ENCODE peak calls at places on chromosomes 3 and 15, in six cellular contexts. O is breast epithelium, R is RCC 7860, K is ACHN, D is LNCaP clone FGC, Y is kidney epithelial cell. H is an unnamed sample.

GRCh38 chr3:2826036-2826435 is 284.1 kb downstream of the IL5RA start:
- DNase-seq in O (no peak), R (no peak), K (no peak), D (no peak), Y (no peak), H (no peak)

GRCh38 chr15:28912422-28912821 is 26.6 kb downstream of the APBA2 start:
- DNase-seq in O (no peak), R (no peak), K (no peak), D (no peak), Y (no peak), H (no peak)

GRCh38 chr3:159872374-159873109 is 116.1 kb upstream of the IL12A start:
- DNase-seq in O (no peak), R (peak; percentile 90), K (peak; percentile 84), D (peak; percentile 34), Y (no peak), H (peak; percentile 76)

GRCh38 chr15:68372291-68372811 is 59.6 kb downstream of the ITGA11 start:
- DNase-seq in O (no peak), R (no peak), K (peak; percentile 45), D (no peak), Y (no peak), H (peak; percentile 50)

GRCh38 chr15:56242576-56243116 is 1.0 kb downstream of the RFX7 start:
- DNase-seq in O (no peak), R (no peak), K (peak; percentile 13), D (no peak), Y (no peak), H (no peak)

GRCh38 chr3:90091557-90091956 is 984.1 kb downstream of the EPHA3 start:
- DNase-seq in O (no peak), R (no peak), K (peak; percentile 25), D (no peak), Y (no peak), H (peak; percentile 14)

GRCh38 chr3:186880392-186880791 is 37.9 kb downstream of the ADIPOQ start:
- DNase-seq in O (no peak), R (no peak), K (no peak), D (no peak), Y (no peak), H (no peak)

GRCh38 chr15:69156726-69157381 is 3.6 kb upstream of the GLCE start:
- DNase-seq in O (no peak), R (no peak), K (no peak), D (no peak), Y (no peak), H (no peak)

GRCh38 chr15:87045741-87046140 is 966.1 kb downstream of the AGBL1 start:
- DNase-seq in O (no peak), R (no peak), K (no peak), D (no peak), Y (no peak), H (no peak)

GRCh38 chr3:74000715-74001114 is 376.0 kb upstream of the PDZRN3 start:
- DNase-seq in O (no peak), R (no peak), K (no peak), D (no peak), Y (no peak), H (no peak)

GRCh38 chr15:49441816-49442215 is 18.8 kb downstream of the FGF7 start:
- DNase-seq in O (no peak), R (no peak), K (no peak), D (no peak), Y (no peak), H (no peak)

GRCh38 chr3:55636300-55637195 is 149.4 kb upstream of the WNT5A start:
- DNase-seq in O (no peak), R (no peak), K (no peak), D (no peak), Y (no peak), H (no peak)

GRCh38 chr3:47715928-47716327 is 65.8 kb downstream of the SMARCC1 start:
- DNase-seq in O (no peak), R (peak; percentile 50), K (peak; percentile 30), D (no peak), Y (no peak), H (peak; percentile 15)

GRCh38 chr3:123711356-123711755 is 126.5 kb upstream of the HACD2 start:
- DNase-seq in O (no peak), R (no peak), K (no peak), D (no peak), Y (no peak), H (no peak)

GRCh38 chr15:27587810-27588209 is 511.3 kb downstream of the OCA2 start:
- DNase-seq in O (no peak), R (no peak), K (no peak), D (no peak), Y (no peak), H (no peak)

GRCh38 chr3:42247576-42248027 is 18.4 kb downstream of the CCK start:
- DNase-seq in O (peak; percentile 50), R (peak; percentile 13), K (peak; percentile 53), D (peak; percentile 86), Y (no peak), H (peak; percentile 46)

GRCh38 chr3:64462203-64463120 is 225.3 kb downstream of the ADAMTS9 start:
- DNase-seq in O (no peak), R (peak; percentile 62), K (peak; percentile 30), D (no peak), Y (peak; percentile 43), H (no peak)

GRCh38 chr3:167691366-167691765 is 37.6 kb upstream of the WDR49 start:
- DNase-seq in O (no peak), R (no peak), K (no peak), D (no peak), Y (no peak), H (no peak)

GRCh38 chr15:99249270-99249817 is at the start of gene TTC23:
- DNase-seq in O (peak; percentile 29), R (peak; percentile 77), K (peak; percentile 88), D (no peak), Y (peak; percentile 81), H (peak; percentile 81)

GRCh38 chr3:70108546-70108945 is 109.0 kb downstream of the SAMMSON start:
- DNase-seq in O (no peak), R (no peak), K (no peak), D (no peak), Y (no peak), H (no peak)

GRCh38 chr3:166118049-166118448 is 280.8 kb upstream of the BCHE start:
- DNase-seq in O (no peak), R (no peak), K (no peak), D (no peak), Y (no peak), H (no peak)

GRCh38 chr15:68644088-68644904 is 65.5 kb downstream of the CORO2B start:
- DNase-seq in O (no peak), R (peak; percentile 21), K (peak; percentile 23), D (no peak), Y (no peak), H (no peak)

GRCh38 chr15:82100116-82100795 is 54.4 kb upstream of the MEX3B start:
- DNase-seq in O (no peak), R (no peak), K (no peak), D (no peak), Y (no peak), H (no peak)

GRCh38 chr3:79253704-79254103 is 514.1 kb downstream of the ROBO1 start:
- DNase-seq in O (no peak), R (no peak), K (no peak), D (no peak), Y (no peak), H (no peak)

GRCh38 chr3:126971891-126972351 is 11.0 kb upstream of the PLXNA1 start:
- DNase-seq in O (peak; percentile 78), R (no peak), K (no peak), D (no peak), Y (no peak), H (no peak)

GRCh38 chr3:14267976-14268375 is 89.4 kb downstream of the LSM3 start:
- DNase-seq in O (no peak), R (no peak), K (no peak), D (no peak), Y (no peak), H (no peak)

H was measured in HTR-8/SVneo.